ENCODE peak calls at places on chromosomes 4 and X, in four cellular contexts. H is SK-N-SH, M is H1, D is K562. B is an unnamed sample.

GRCh38 chr4:139815646-139816601 is 150.3 kb downstream of the MGST2 start:
- DNase-seq in M (no peak), D (no peak), H (no peak), B (no peak)

GRCh38 chr4:104728380-104729122 is 233.9 kb upstream of the CXXC4 start:
- DNase-seq in H (no peak), D (no peak), M (no peak), B (no peak)

GRCh38 chrX:102067966-102068723 is 57.3 kb upstream of the TCEAL2 start:
- DNase-seq in H (peak), D (no peak), M (no peak), B (no peak)

GRCh38 chr4:4334798-4335520 is 44.9 kb downstream of the ZBTB49 start:
- DNase-seq in D (peak), H (peak), M (peak), B (peak)

GRCh38 chr4:57501715-57502114 is 391.5 kb upstream of the IGFBP7 start:
- DNase-seq in H (no peak), M (no peak), D (no peak), B (no peak)

GRCh38 chrX:16838202-16839066 is 31.7 kb downstream of the RBBP7 start:
- DNase-seq in H (no peak), M (no peak), D (no peak), B (no peak)

GRCh38 chr4:25826074-25826752 is 36.6 kb downstream of the SEL1L3 start:
- DNase-seq in H (no peak), M (no peak), D (no peak), B (no peak)

GRCh38 chr4:110310795-110311194 is 112.4 kb upstream of the ELOVL6 start:
- DNase-seq in H (no peak), D (no peak), M (no peak), B (no peak)

GRCh38 chrX:20244936-20245335 is 21.8 kb downstream of the RPS6KA3 start:
- DNase-seq in M (no peak), D (no peak), H (no peak), B (no peak)

GRCh38 chr4:121256346-121256745 is 92.2 kb upstream of the TNIP3 start:
- DNase-seq in D (no peak), H (no peak), M (no peak), B (no peak)

GRCh38 chrX:140057001-140057411 is 91.7 kb upstream of the CXorf66 start:
- DNase-seq in M (peak), H (peak), D (peak), B (peak)

GRCh38 chrX:13000311-13000811 is 25.5 kb downstream of the TMSB4X start:
- DNase-seq in D (no peak), M (no peak), H (no peak), B (no peak)

GRCh38 chr4:1795304-1796195 is 2.5 kb downstream of the FGFR3 start:
- DNase-seq in H (no peak), D (peak), M (no peak), B (peak)

GRCh38 chr4:38308728-38309315 is 348.6 kb downstream of the PTTG2 start:
- DNase-seq in M (no peak), H (no peak), D (no peak), B (no peak)

GRCh38 chr4:2290974-2291704 is 29.2 kb upstream of the MXD4 start:
- DNase-seq in H (peak), D (no peak), M (no peak), B (no peak)

DNA sequence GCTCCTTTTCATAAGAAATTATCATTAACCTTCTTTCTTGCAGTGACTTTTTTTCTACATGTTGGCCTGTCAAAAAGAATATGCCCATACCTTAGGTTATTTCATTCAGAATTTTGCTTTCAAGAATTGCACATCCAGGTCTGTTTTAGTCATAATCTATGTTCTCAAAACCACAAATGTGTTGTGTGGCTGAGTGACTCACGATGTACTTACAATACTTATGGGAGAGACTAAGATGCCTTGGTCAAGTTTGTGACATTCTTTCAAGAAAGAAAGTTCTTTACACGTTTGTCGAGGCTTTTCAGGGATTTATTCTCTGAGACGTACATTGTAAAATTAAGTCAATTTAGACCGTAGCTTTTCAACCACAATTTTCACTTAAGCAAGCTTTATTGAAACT is 396.7 kb downstream of the FSTL5 start:
- DNase-seq in H (no peak), D (no peak), M (no peak), B (no peak)
- TF ChIP-seq JUND in H (peak), D (no peak), M (no peak), B (no peak)

GRCh38 chr4:86497131-86497530 is 97.0 kb upstream of the PTPN13 start:
- DNase-seq in D (no peak), H (no peak), M (no peak), B (peak)

GRCh38 chr4:86496094-86497060 is 97.7 kb upstream of the PTPN13 start:
- DNase-seq in H (peak), M (no peak), D (peak), B (no peak)

GRCh38 chr4:86497980-86498379 is 96.1 kb upstream of the PTPN13 start:
- DNase-seq in H (no peak), D (no peak), M (no peak), B (no peak)

GRCh38 chr4:86498560-86499166 is 95.5 kb upstream of the PTPN13 start:
- DNase-seq in M (no peak), D (peak), H (peak), B (peak)

GRCh38 chr4:86493460-86493859 is 100.7 kb upstream of the PTPN13 start:
- DNase-seq in H (no peak), D (no peak), M (no peak), B (no peak)
- TF ChIP-seq JUND in H (no peak), D (no peak), M (no peak), B (no peak)

GRCh38 chr4:176539785-176540175 is 220.0 kb downstream of the SPCS3 start:
- DNase-seq in D (no peak), M (no peak), H (no peak), B (no peak)
- TF ChIP-seq JUND in D (no peak), M (no peak), H (no peak), B (no peak)

GRCh38 chr4:165502919-165503907 is 124.4 kb downstream of the CPE start:
- DNase-seq in M (no peak), H (no peak), D (no peak), B (peak)
- TF ChIP-seq JUND in M (no peak), H (no peak), D (peak), B (no peak)